ENCODE peak calls at places on chromosome 20, in seven cellular contexts. M, O, A, H, E, T and P are unnamed samples.

GRCh38 chr20:10857362-10858070 is 183.7 kb upstream of the JAG1 start:
- DNase-seq in M (no peak), O (no peak), A (peak; percentile 46), H (peak; percentile 31), E (no peak), T (peak; percentile 91), P (no peak)

GRCh38 chr20:10718671-10719070 is 44.9 kb upstream of the JAG1 start:
- DNase-seq in M (no peak), O (no peak), A (no peak), H (no peak), E (no peak), T (no peak), P (no peak)

GRCh38 chr20:20369353-20370086 is 1.6 kb downstream of the INSM1 start:
- DNase-seq in M (no peak), O (no peak), A (no peak), H (no peak), E (no peak), T (no peak), P (no peak)

GRCh38 chr20:49469060-49469459 is 13.4 kb downstream of the KCNB1 start:
- DNase-seq in M (no peak), O (no peak), A (no peak), H (no peak), E (no peak), T (no peak), P (no peak)

GRCh38 chr20:41717464-41717863 is 99.3 kb upstream of the CHD6 start:
- DNase-seq in M (no peak), O (no peak), A (no peak), H (no peak), E (no peak), T (no peak), P (no peak)

GRCh38 chr20:40953856-40954255 is 74.8 kb upstream of the TOP1 start:
- DNase-seq in M (no peak), O (no peak), A (peak; percentile 63), H (no peak), E (no peak), T (no peak), P (no peak)

GRCh38 chr20:62117658-62118057 is 4.6 kb upstream of the LSM14B start:
- DNase-seq in M (peak; percentile 37), O (no peak), A (no peak), H (no peak), E (no peak), T (no peak), P (no peak)

GRCh38 chr20:59020938-59021551 is 1.8 kb downstream of the TUBB1 start:
- DNase-seq in M (no peak), O (no peak), A (no peak), H (peak; percentile 82), E (no peak), T (no peak), P (no peak)

GRCh38 chr20:4064118-4064962 is 49.0 kb upstream of the RNF24 start:
- DNase-seq in M (peak; percentile 91), O (peak; percentile 84), A (peak; percentile 95), H (peak; percentile 87), E (no peak), T (no peak), P (no peak)

GRCh38 chr20:46784450-46785127 is 75.1 kb downstream of the SLC2A10 start:
- DNase-seq in M (no peak), O (peak; percentile 12), A (peak; percentile 58), H (no peak), E (no peak), T (no peak), P (no peak)

GRCh38 chr20:60453847-60454246 is 495.6 kb downstream of the CDH26 start:
- DNase-seq in M (no peak), O (no peak), A (no peak), H (no peak), E (no peak), T (no peak), P (no peak)

GRCh38 chr20:57698867-57699275 is 10.9 kb downstream of the PMEPA1 start:
- DNase-seq in M (no peak), O (no peak), A (no peak), H (peak; percentile 65), E (no peak), T (no peak), P (no peak)

GRCh38 chr20:47223896-47224295 is 132.6 kb downstream of the ZMYND8 start:
- DNase-seq in M (no peak), O (no peak), A (no peak), H (no peak), E (no peak), T (no peak), P (no peak)

GRCh38 chr20:32456869-32457421 is 98.8 kb downstream of the ASXL1 start:
- DNase-seq in M (peak; percentile 60), O (peak; percentile 50), A (peak; percentile 12), H (peak; percentile 55), E (peak; percentile 70), T (no peak), P (peak; percentile 76)

GRCh38 chr20:689348-689747 is 13.7 kb upstream of the SCRT2 start:
- DNase-seq in M (no peak), O (no peak), A (no peak), H (no peak), E (no peak), T (no peak), P (no peak)

GRCh38 chr20:34472246-34472925 is 43.8 kb upstream of the DYNLRB1 start:
- DNase-seq in M (no peak), O (no peak), A (peak; percentile 67), H (peak; percentile 26), E (no peak), T (no peak), P (no peak)

GRCh38 chr20:46994341-46994740 is 99.7 kb downstream of the EYA2 start:
- DNase-seq in M (no peak), O (no peak), A (no peak), H (no peak), E (peak; percentile 39), T (no peak), P (peak; percentile 58)

GRCh38 chr20:50237349-50237748 is 46.7 kb downstream of the CEBPB start:
- DNase-seq in M (no peak), O (peak; percentile 33), A (no peak), H (no peak), E (no peak), T (no peak), P (no peak)

GRCh38 chr20:699342-699741 is 23.7 kb upstream of the SCRT2 start:
- DNase-seq in M (no peak), O (no peak), A (no peak), H (no peak), E (no peak), T (no peak), P (no peak)

GRCh38 chr20:63190828-63191227 is 25.1 kb downstream of the YTHDF1 start:
- DNase-seq in M (no peak), O (no peak), A (no peak), H (no peak), E (no peak), T (no peak), P (no peak)

GRCh38 chr20:34945315-34946077 is 10.1 kb downstream of the GSS start:
- DNase-seq in M (no peak), O (no peak), A (no peak), H (peak; percentile 55), E (no peak), T (no peak), P (no peak)

GRCh38 chr20:15768370-15768741 is 804.9 kb downstream of the KIF16B start:
- DNase-seq in M (no peak), O (no peak), A (no peak), H (no peak), E (no peak), T (no peak), P (no peak)

GRCh38 chr20:56875052-56875663 is 246.1 kb downstream of the TFAP2C start:
- DNase-seq in M (no peak), O (peak; percentile 46), A (peak; percentile 67), H (peak; percentile 97), E (no peak), T (no peak), P (no peak)

GRCh38 chr20:34624628-34625027 is 52.3 kb downstream of the PIGU start:
- DNase-seq in M (no peak), O (no peak), A (no peak), H (no peak), E (no peak), T (no peak), P (no peak)

GRCh38 chr20:50335105-50335504 is 144.5 kb downstream of the CEBPB start:
- DNase-seq in M (no peak), O (no peak), A (peak; percentile 39), H (peak; percentile 85), E (no peak), T (no peak), P (no peak)

GRCh38 chr20:63577317-63577894 is 3.4 kb upstream of the HELZ2 start:
- DNase-seq in M (no peak), O (no peak), A (no peak), H (no peak), E (no peak), T (no peak), P (no peak)

GRCh38 chr20:13220857-13221297 is at the start of gene ISM1:
- DNase-seq in M (peak; percentile 27), O (no peak), A (no peak), H (peak; percentile 20), E (no peak), T (no peak), P (no peak)

GRCh38 chr20:44832724-44833123 is 22.4 kb upstream of the RIMS4 start:
- DNase-seq in M (no peak), O (no peak), A (peak; percentile 12), H (peak; percentile 54), E (no peak), T (no peak), P (no peak)

GRCh38 chr20:1381753-1382591 is 10.9 kb downstream of the FKBP1A start:
- DNase-seq in M (no peak), O (no peak), A (peak; percentile 56), H (no peak), E (no peak), T (no peak), P (no peak)

GRCh38 chr20:58967652-58968429 is 13.2 kb upstream of the NELFCD start:
- DNase-seq in M (no peak), O (no peak), A (no peak), H (no peak), E (no peak), T (no peak), P (no peak)

GRCh38 chr20:10659651-10660601 is 13.9 kb downstream of the JAG1 start:
- DNase-seq in M (no peak), O (peak; percentile 79), A (no peak), H (no peak), E (no peak), T (no peak), P (no peak)